ENCODE peak calls at places on chromosomes 6 and 20, in nine cellular contexts. O is tibial nerve, H is brain microvascular endothelial cell, B is hepatocyte, Y is Panc1, J is lung, S is pancreas, X is suprapubic skin, K is small intestine. V is an unnamed sample. For H3K36me3, the result is how much of the 10 kb centered on the place peaks cover.

GRCh38 chr20:24502184-24502583 is 32.8 kb downstream of the SYNDIG1 start:
- DNase-seq in O (no peak), H (peak), B (peak), Y (no peak), J (no peak), S (no peak), X (no peak), K (no peak), V (no peak)

GRCh38 chr6:45072014-45072413 is 256.1 kb upstream of the RUNX2 start:
- DNase-seq in O (no peak), H (no peak), B (no peak), Y (no peak), J (no peak), S (no peak), X (no peak), K (no peak), V (no peak)

GRCh38 chr6:166955865-166956443 is 396 bp downstream of the RNASET2 start:
- DNase-seq in O (no peak), H (peak), B (peak), Y (no peak), J (peak), S (no peak), X (no peak), K (no peak), V (no peak)

GRCh38 chr6:122778334-122778733 is 1.2 kb upstream of the FABP7 start:
- DNase-seq in O (no peak), H (no peak), B (no peak), Y (no peak), J (no peak), S (no peak), X (no peak), K (no peak), V (no peak)

GRCh38 chr20:35511814-35512420 is 17.5 kb downstream of the C20orf173 start:
- DNase-seq in O (peak), H (peak), B (peak), Y (no peak), J (no peak), S (no peak), X (no peak), K (peak), V (no peak)

GRCh38 chr6:5764401-5764955 is 242.2 kb downstream of the NRN1 start:
- DNase-seq in O (peak), H (peak), B (no peak), Y (no peak), J (no peak), S (no peak), X (no peak), K (no peak), V (peak)

GRCh38 chr6:139161817-139162284 is 27.0 kb downstream of the HECA start:
- DNase-seq in O (no peak), H (no peak), B (no peak), Y (no peak), J (no peak), S (no peak), X (no peak), K (peak), V (no peak)

GRCh38 chr20:44215125-44215524 is 4.6 kb upstream of the OSER1 start:
- DNase-seq in O (peak), H (peak), B (peak), Y (no peak), J (peak), S (peak), X (peak), K (peak), V (peak)

GRCh38 chr20:13898012-13898612 is 92.3 kb downstream of the SEL1L2 start:
- DNase-seq in O (no peak), H (no peak), B (no peak), Y (no peak), J (no peak), S (no peak), X (no peak), K (no peak), V (no peak)

GRCh38 chr6:56753801-56754200 is 111.1 kb upstream of the DST start:
- DNase-seq in O (no peak), H (no peak), B (no peak), Y (no peak), J (no peak), S (no peak), X (no peak), K (no peak), V (no peak)

GRCh38 chr20:43840382-43841070 is 74.1 kb upstream of the TOX2 start:
- DNase-seq in O (no peak), H (no peak), B (no peak), Y (no peak), J (no peak), S (no peak), X (no peak), K (no peak), V (no peak)

GRCh38 chr20:63102720-63103375 is 96.1 kb upstream of the BHLHE23 start:
- DNase-seq in O (no peak), H (no peak), B (no peak), Y (no peak), J (no peak), S (no peak), X (no peak), K (peak), V (no peak)

GRCh38 chr20:44850272-44850671 is 35.2 kb upstream of the YWHAB start:
- DNase-seq in O (no peak), H (no peak), B (no peak), Y (no peak), J (no peak), S (no peak), X (no peak), K (peak), V (no peak)

GRCh38 chr20:21303872-21304586 is 898 bp downstream of the XRN2 start:
- DNase-seq in O (no peak), H (no peak), B (no peak), Y (no peak), J (no peak), S (no peak), X (no peak), K (no peak), V (no peak)

GRCh38 chr6:130794686-130795085 is 32.5 kb upstream of the SMLR1 start:
- DNase-seq in O (no peak), H (no peak), B (no peak), Y (no peak), J (no peak), S (no peak), X (no peak), K (no peak), V (no peak)

GRCh38 chr20:47361268-47361665 is 4.8 kb upstream of the ZMYND8 start:
- DNase-seq in O (no peak), H (no peak), B (no peak), Y (no peak), J (no peak), S (no peak), X (no peak), K (no peak), V (no peak)

GRCh38 chr6:148138478-148138877 is 204.2 kb upstream of the SASH1 start:
- DNase-seq in O (no peak), H (no peak), B (no peak), Y (no peak), J (no peak), S (no peak), X (no peak), K (no peak), V (no peak)

GRCh38 chr20:5674176-5674660 is 76.0 kb upstream of the SHLD1 start:
- DNase-seq in O (no peak), H (no peak), B (no peak), Y (no peak), J (no peak), S (no peak), X (no peak), K (peak), V (no peak)

GRCh38 chr20:25319241-25320034 is 71.2 kb downstream of the ABHD12 start:
- DNase-seq in O (no peak), H (no peak), B (no peak), Y (no peak), J (no peak), S (peak), X (no peak), K (no peak), V (peak)

GRCh38 chr6:1527098-1527497 is 82.6 kb upstream of the FOXC1 start:
- DNase-seq in O (peak), H (peak), B (peak), Y (no peak), J (no peak), S (no peak), X (no peak), K (peak), V (peak)

GRCh38 chr6:131470549-131470948 is 102.5 kb upstream of the ARG1 start:
- DNase-seq in O (no peak), H (no peak), B (no peak), Y (no peak), J (no peak), S (no peak), X (no peak), K (no peak), V (no peak)

GRCh38 chr20:55782861-55783260 is 222.5 kb downstream of the CBLN4 start:
- DNase-seq in O (no peak), H (no peak), B (no peak), Y (no peak), J (no peak), S (no peak), X (no peak), K (no peak), V (no peak)

GRCh38 chr6:154815938-154816820 is 83.0 kb downstream of the SCAF8 start:
- DNase-seq in O (no peak), H (peak), B (no peak), Y (no peak), J (no peak), S (no peak), X (no peak), K (no peak), V (no peak)

GRCh38 chr6:149560736-149561135 is 5.4 kb upstream of the GINM1 start:
- DNase-seq in O (no peak), H (peak), B (peak), Y (no peak), J (no peak), S (no peak), X (no peak), K (peak), V (no peak)

GRCh38 chr6:55617272-55617671 is 38.3 kb upstream of the HMGCLL1 start:
- DNase-seq in O (no peak), H (peak), B (peak), Y (peak), J (no peak), S (peak), X (no peak), K (peak), V (no peak)

GRCh38 chr6:52663120-52663934 is 7.6 kb upstream of the TMEM14A start:
- DNase-seq in O (no peak), H (peak), B (peak), Y (no peak), J (peak), S (peak), X (no peak), K (peak), V (no peak)

GRCh38 chr6:169008641-169009040 is 245.0 kb downstream of the THBS2 start:
- DNase-seq in O (no peak), H (no peak), B (no peak), Y (no peak), J (no peak), S (no peak), X (no peak), K (no peak), V (no peak)

GRCh38 chr20:59149678-59150504 is 13.7 kb upstream of the ZNF831 start:
- DNase-seq in O (no peak), H (no peak), B (peak), Y (no peak), J (no peak), S (no peak), X (no peak), K (peak), V (peak)

GRCh38 chr6:28446818-28447511 is 3.7 kb upstream of the ZSCAN23 start:
- DNase-seq in O (no peak), H (peak), B (peak), Y (no peak), J (no peak), S (no peak), X (no peak), K (no peak), V (no peak)

GRCh38 chr6:148395583-148396101 is 53.0 kb downstream of the SASH1 start:
- DNase-seq in O (no peak), H (no peak), B (no peak), Y (no peak), J (no peak), S (no peak), X (no peak), K (no peak), V (no peak)

GRCh38 chr6:132937466-132937906 is 123.1 kb downstream of the RPS12 start:
- DNase-seq in O (no peak), H (peak), B (peak), Y (no peak), J (peak), S (peak), X (no peak), K (peak), V (no peak)

GRCh38 chr6:113595921-113596376 is 261.2 kb upstream of the MARCKS start:
- DNase-seq in O (peak), H (no peak), B (no peak), Y (no peak), J (no peak), S (no peak), X (no peak), K (no peak), V (no peak)

GRCh38 chr6:9606435-9607134 is 808.3 kb downstream of the TFAP2A start:
- DNase-seq in O (no peak), H (no peak), B (no peak), Y (no peak), J (no peak), S (no peak), X (no peak), K (no peak), V (no peak)

GRCh38 chr6:9611016-9611415 is 803.9 kb downstream of the TFAP2A start:
- DNase-seq in O (no peak), H (no peak), B (no peak), Y (no peak), J (no peak), S (no peak), X (no peak), K (no peak), V (no peak)

GRCh38 chr6:9614778-9615177 is 800.1 kb downstream of the TFAP2A start:
- DNase-seq in O (no peak), H (no peak), B (no peak), Y (no peak), J (no peak), S (no peak), X (no peak), K (no peak), V (no peak)

GRCh38 chr6:9612489-9612888 is 802.4 kb downstream of the TFAP2A start:
- DNase-seq in O (no peak), H (peak), B (no peak), Y (no peak), J (no peak), S (no peak), X (no peak), K (no peak), V (no peak)
- H3K27ac ChIP-seq in O (no peak), H (no peak), B (no peak), Y (no peak), J (no peak), S (no peak), X (no peak), K (no peak), V (no peak)

DNA sequence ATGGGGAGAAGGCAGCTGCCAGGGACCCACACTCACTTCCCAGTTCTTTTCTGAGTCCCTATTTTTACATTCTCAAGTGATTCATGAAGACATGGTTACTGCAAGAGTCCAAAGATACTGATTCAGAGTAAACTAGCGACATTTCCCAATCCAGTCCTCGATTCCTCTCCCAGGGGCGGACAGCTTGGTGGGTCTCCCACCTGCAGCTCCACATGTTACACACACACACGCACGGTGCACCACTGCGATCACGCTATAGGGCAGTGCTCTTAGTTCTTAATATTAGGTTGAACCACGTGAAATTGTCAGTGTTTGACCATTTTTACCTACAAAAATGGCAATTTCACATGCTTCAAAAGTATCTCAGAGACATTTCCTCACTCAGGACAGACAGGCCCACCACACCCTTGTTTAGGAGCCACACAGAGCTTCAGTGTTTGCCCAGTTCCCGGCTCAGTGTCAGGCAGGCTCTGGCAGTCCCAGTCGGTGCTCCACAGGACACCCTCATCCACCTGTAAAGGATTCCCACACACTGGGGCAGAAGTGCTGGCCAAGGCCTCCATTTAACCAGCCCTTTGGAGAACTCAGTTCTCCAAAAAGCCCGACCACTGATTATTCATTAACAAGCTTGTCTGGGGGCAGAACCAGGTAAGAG is 51.8 kb downstream of the RRBP1 start:
- DNase-seq in O (no peak), H (no peak), B (no peak), Y (no peak), J (no peak), S (no peak), X (no peak), K (no peak), V (no peak)
- H3K36me3 ChIP-seq in O (half or more), H (half or more), B (under half), Y (under half), J (under half), S (half or more), X (half or more), K (under half), V (half or more)

GRCh38 chr20:53829706-53830521 is 236.3 kb upstream of the ZNF217 start:
- DNase-seq in O (no peak), H (peak), B (peak), Y (peak), J (no peak), S (no peak), X (no peak), K (peak), V (no peak)

GRCh38 chr20:53827292-53827995 is 233.8 kb upstream of the ZNF217 start:
- DNase-seq in O (no peak), H (no peak), B (no peak), Y (no peak), J (no peak), S (no peak), X (no peak), K (no peak), V (no peak)

GRCh38 chr20:53828673-53829085 is 235.0 kb upstream of the ZNF217 start:
- DNase-seq in O (peak), H (peak), B (peak), Y (peak), J (no peak), S (peak), X (no peak), K (no peak), V (no peak)

GRCh38 chr20:53827996-53828672 is 234.5 kb upstream of the ZNF217 start:
- DNase-seq in O (peak), H (peak), B (peak), Y (peak), J (no peak), S (no peak), X (no peak), K (no peak), V (no peak)

DNA sequence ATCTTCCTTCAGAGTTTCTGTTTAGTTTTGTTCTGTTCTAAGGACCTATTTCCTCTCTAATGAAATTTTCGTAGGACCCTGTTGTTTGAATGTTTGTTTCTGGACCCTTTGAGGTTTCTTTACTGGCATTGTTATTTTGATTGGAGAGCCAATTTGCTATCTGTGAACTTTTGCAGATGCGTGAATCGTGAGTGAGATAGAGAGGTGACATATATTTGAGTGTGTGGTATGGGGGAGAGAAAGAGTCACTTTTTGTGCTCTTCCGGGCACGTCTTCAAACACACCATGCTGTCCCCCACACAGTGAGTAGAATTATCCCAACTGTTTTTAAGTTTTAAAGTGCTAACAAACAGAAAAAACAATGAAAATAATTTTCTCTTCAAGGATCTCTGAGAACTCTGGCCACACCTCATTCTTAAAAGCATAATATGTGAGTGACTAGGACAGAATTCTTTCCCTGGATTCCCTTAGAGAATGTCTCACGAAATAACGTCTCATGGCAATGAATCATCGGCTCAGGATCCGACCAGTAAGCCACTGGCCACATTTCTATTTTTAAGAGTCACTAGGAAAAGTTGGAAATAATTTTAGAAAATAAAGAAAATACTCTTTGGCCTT is 235.6 kb upstream of the ZNF217 start:
- DNase-seq in O (peak), H (peak), B (peak), Y (peak), J (no peak), S (no peak), X (no peak), K (peak), V (no peak)
- H3K27ac ChIP-seq in O (peak), H (peak), B (peak), Y (peak), J (peak), S (peak), X (peak), K (peak), V (peak)

GRCh38 chr20:57375652-57376230 is 15.5 kb upstream of the RBM38 start:
- DNase-seq in O (no peak), H (no peak), B (no peak), Y (no peak), J (no peak), S (no peak), X (no peak), K (no peak), V (no peak)
- H3K36me3 ChIP-seq in O (half or more), H (under half), B (under half), Y (under half), J (under half), S (under half), X (half or more), K (under half), V (under half)

GRCh38 chr6:135493218-135493961 is 4.2 kb downstream of the AHI1 start:
- DNase-seq in O (no peak), H (peak), B (no peak), Y (no peak), J (no peak), S (no peak), X (no peak), K (no peak), V (no peak)

GRCh38 chr6:135488023-135488422 is 9.5 kb downstream of the AHI1 start:
- DNase-seq in O (no peak), H (peak), B (no peak), Y (no peak), J (no peak), S (no peak), X (no peak), K (no peak), V (no peak)
- H3K27ac ChIP-seq in O (no peak), H (peak), B (no peak), Y (no peak), J (no peak), S (no peak), X (no peak), K (no peak), V (no peak)

GRCh38 chr6:36684447-36684812 is 5.9 kb downstream of the CDKN1A start:
- DNase-seq in O (no peak), H (no peak), B (no peak), Y (no peak), J (no peak), S (no peak), X (no peak), K (no peak), V (no peak)
- H3K36me3 ChIP-seq in O (half or more), H (under half), B (under half), Y (under half), J (under half), S (under half), X (under half), K (under half), V (under half)

V was measured in heart right ventricle.